ENCODE peak calls at places on chromosome 11, in eight cellular contexts. J is stimulated activated CD4-positive, alpha-beta T cell treated with anti-CD3 and anti-CD28 coated beads, TNF-alpha, amount 100 ng/mL, for 1 hour; Q is left ventricle myocardium inferior; O is epithelial cell of esophagus; U is head of caudate nucleus; G is iris pigment epithelial cell; Z is HFFc6; B is ELR. F is an unnamed sample.

GRCh38 chr11:32641361-32641760 is 57.7 kb downstream of the EIF3M start:
- DNase-seq in J (no peak), Q (no peak), O (no peak), U (no peak), G (no peak), Z (no peak), B (no peak), F (no peak)

GRCh38 chr11:75189911-75190310 is 39.0 kb downstream of the SLCO2B1 start:
- DNase-seq in J (no peak), Q (no peak), O (no peak), U (no peak), G (no peak), Z (peak; percentile 3), B (peak; percentile 20), F (no peak)

GRCh38 chr11:105697291-105697690 is 87.4 kb downstream of the GRIA4 start:
- DNase-seq in J (no peak), Q (no peak), O (no peak), U (no peak), G (no peak), Z (no peak), B (no peak), F (no peak)

GRCh38 chr11:134349802-134350355 is 18.1 kb downstream of the GLB1L2 start:
- DNase-seq in J (no peak), Q (no peak), O (no peak), U (no peak), G (no peak), Z (no peak), B (no peak), F (no peak)

GRCh38 chr11:15618583-15619032 is 503.9 kb downstream of the INSC start:
- DNase-seq in J (no peak), Q (no peak), O (no peak), U (no peak), G (no peak), Z (no peak), B (no peak), F (no peak)

GRCh38 chr11:113570906-113571305 is 95.7 kb upstream of the DRD2 start:
- DNase-seq in J (no peak), Q (no peak), O (no peak), U (no peak), G (no peak), Z (no peak), B (no peak), F (no peak)

GRCh38 chr11:36249271-36249670 is 40.0 kb downstream of the COMMD9 start:
- DNase-seq in J (no peak), Q (no peak), O (peak; percentile 96), U (no peak), G (peak; percentile 96), Z (peak; percentile 87), B (peak; percentile 93), F (peak; percentile 77)

GRCh38 chr11:15714641-15715399 is 600.1 kb downstream of the INSC start:
- DNase-seq in J (no peak), Q (no peak), O (no peak), U (no peak), G (no peak), Z (no peak), B (no peak), F (peak; percentile 37)

GRCh38 chr11:10674440-10674855 is 19.1 kb downstream of the IRAG1 start:
- DNase-seq in J (no peak), Q (no peak), O (no peak), U (no peak), G (no peak), Z (no peak), B (no peak), F (peak; percentile 49)

F was measured in mesenchymal stem cell.